ENCODE peak calls at places on chromosomes 13 and 19, in ten cellular contexts. U, C, L, T, P, E, Q, I, D and Y are unnamed samples.

GRCh38 chr19:15466851-15467733 is 2.7 kb upstream of the RASAL3 start:
- DNase-seq in D (no peak), P (no peak), C (no peak), Q (peak; percentile 67), E (no peak), I (no peak), L (no peak), U (no peak), T (peak; percentile 43), Y (no peak)

GRCh38 chr13:107767119-107767518 is 448.2 kb downstream of the LIG4 start:
- DNase-seq in I (no peak), U (no peak), Q (no peak), E (no peak), C (no peak), D (no peak), T (no peak), L (no peak), P (no peak), Y (no peak)

GRCh38 chr13:106797081-106797640 is 229.2 kb upstream of the ARGLU1 start:
- DNase-seq in C (no peak), T (no peak), P (no peak), E (no peak), U (no peak), L (no peak), I (no peak), D (no peak), Q (no peak), Y (no peak)

GRCh38 chr13:91922969-91923592 is 524.7 kb downstream of the GPC5 start:
- DNase-seq in P (no peak), L (no peak), Q (no peak), C (no peak), T (no peak), I (no peak), D (no peak), E (no peak), U (no peak), Y (no peak)

GRCh38 chr13:75219479-75220237 is 262.3 kb downstream of the TBC1D4 start:
- DNase-seq in L (peak; percentile 96), U (peak; percentile 38), Q (peak; percentile 80), P (peak; percentile 77), T (peak; percentile 57), C (peak; percentile 71), D (peak; percentile 92), I (peak; percentile 68), E (peak; percentile 69), Y (peak; percentile 67)

GRCh38 chr13:109275390-109275789 is 511.0 kb downstream of the IRS2 start:
- DNase-seq in L (no peak), T (no peak), C (no peak), Q (no peak), I (no peak), E (no peak), D (no peak), P (no peak), U (no peak), Y (no peak)

GRCh38 chr13:107600986-107601385 is 614.4 kb downstream of the LIG4 start:
- DNase-seq in E (no peak), C (no peak), Q (no peak), P (no peak), I (no peak), L (no peak), T (no peak), U (no peak), D (no peak), Y (no peak)

GRCh38 chr19:10120538-10121198 is 969 bp upstream of the EIF3G start:
- DNase-seq in U (no peak), Q (no peak), P (no peak), E (no peak), I (peak; percentile 59), L (no peak), C (peak; percentile 28), T (peak; percentile 92), D (no peak), Y (no peak)

DNA sequence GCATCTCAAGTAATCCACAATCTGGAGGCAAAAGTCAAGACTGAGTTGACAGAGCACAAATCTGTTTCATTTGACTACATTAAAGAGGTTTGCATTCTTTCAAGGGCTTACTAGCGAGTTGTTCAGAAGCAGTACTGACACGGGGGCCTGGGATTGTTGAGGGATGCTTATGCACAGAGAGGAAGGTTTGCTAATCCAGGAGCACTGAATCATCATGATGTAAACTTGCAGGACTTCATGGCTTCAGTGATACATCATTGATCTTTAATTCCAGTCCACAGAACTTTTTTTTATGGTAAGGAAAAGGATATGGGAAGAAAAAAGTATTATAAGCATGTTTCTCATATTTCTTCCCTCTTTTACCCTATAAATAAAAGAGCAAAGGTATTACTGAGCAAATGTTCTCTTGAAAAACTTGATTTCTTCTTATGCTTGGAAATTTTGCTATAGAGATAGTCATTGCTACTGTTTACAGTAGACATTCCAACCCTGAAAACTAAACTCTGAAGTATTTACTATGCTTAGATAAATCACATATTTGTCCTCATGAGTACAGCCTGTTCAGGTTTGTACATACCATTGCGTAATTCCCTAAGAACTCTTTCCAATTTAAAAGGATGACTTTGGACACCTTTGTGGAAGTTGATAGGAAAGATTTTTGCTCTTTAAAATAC is 65.8 kb upstream of the KPNA3 start:
- DNase-seq in E (no peak), D (no peak), I (no peak), Q (no peak), U (no peak), L (no peak), C (no peak), P (no peak), T (peak; percentile 99), Y (no peak)
- TF ChIP-seq POLR2A in E (no peak), D (no peak), I (no peak), Q (no peak), U (no peak), L (no peak), C (no peak), P (no peak), T (no peak), Y (no peak)

GRCh38 chr19:6556043-6556449 is 25.2 kb downstream of the TNFSF9 start:
- DNase-seq in L (no peak), D (no peak), C (no peak), Q (no peak), T (no peak), E (no peak), I (no peak), P (no peak), U (no peak), Y (no peak)

GRCh38 chr19:6551091-6551490 is 20.3 kb downstream of the TNFSF9 start:
- DNase-seq in U (no peak), D (no peak), P (no peak), L (no peak), Q (no peak), T (no peak), E (no peak), C (no peak), I (no peak), Y (no peak)

GRCh38 chr19:6556480-6556879 is 25.7 kb downstream of the TNFSF9 start:
- DNase-seq in I (no peak), D (no peak), Q (no peak), C (no peak), U (no peak), E (no peak), T (no peak), P (no peak), L (no peak), Y (no peak)

GRCh38 chr19:6551607-6552450 is 21.0 kb downstream of the TNFSF9 start:
- DNase-seq in T (no peak), I (no peak), Q (peak; percentile 68), P (peak; percentile 86), L (no peak), E (no peak), C (no peak), D (peak; percentile 42), U (no peak), Y (no peak)
- TF ChIP-seq POLR2A in T (no peak), I (no peak), Q (no peak), P (no peak), L (no peak), E (no peak), C (no peak), D (no peak), U (no peak), Y (no peak)

DNA sequence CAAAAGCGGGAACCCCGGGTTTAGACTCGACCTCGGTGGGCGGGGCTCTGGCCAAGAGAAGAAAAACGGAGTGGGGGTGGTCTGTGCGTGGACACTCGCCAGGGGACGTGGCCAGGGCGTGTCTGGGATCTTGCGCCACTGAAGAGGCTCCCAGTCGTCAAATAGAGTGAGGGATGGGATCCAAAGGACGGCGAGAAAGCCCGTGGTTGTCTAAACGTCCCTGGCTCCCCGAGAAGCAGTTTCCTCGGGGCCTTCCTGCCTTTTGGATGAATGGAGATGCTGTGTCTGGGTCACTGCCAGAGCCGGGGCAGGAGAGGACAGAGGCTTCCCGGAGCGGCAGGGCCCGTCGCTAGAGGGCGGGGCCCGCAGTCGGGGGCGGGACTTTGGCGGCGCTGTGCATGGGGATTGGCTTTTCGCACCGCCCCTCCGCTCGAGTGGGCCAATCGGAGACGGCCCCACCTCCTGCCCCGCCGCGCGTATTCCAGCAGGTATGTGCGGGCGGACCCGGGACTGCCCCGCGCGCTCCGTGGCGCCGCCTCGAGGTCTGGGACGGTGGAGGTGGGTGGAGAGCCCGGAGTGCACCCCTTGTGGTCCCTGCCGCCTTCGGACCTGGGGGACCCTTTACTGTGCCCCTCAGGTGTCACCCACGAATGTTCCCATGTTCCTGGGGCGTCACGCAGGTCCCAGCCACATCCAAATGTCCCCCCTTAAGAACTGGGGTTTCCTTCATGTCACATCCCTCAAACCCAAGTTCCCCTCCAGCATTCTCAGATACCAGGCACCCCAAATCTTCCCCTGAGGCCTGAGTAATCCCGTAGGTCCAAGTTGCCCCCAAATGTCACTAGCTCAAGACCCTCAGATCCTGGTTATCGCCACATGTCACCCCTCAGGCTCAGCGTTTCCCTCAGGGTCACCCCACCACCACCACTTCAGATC is 38.4 kb downstream of the ZSWIM4 start:
- DNase-seq in E (peak; percentile 93), D (peak; percentile 95), L (peak; percentile 99), T (peak; percentile 86), U (no peak), I (peak; percentile 82), Q (peak; percentile 97), C (peak; percentile 96), P (peak; percentile 98), Y (peak; percentile 92)
- TF ChIP-seq POLR2A in E (no peak), D (no peak), L (no peak), T (peak; percentile 78), U (no peak), I (no peak), Q (peak; percentile 27), C (no peak), P (peak; percentile 65), Y (peak; percentile 85)

GRCh38 chr13:87677043-87677333 is 5.8 kb downstream of the SLITRK5 start:
- DNase-seq in E (no peak), T (no peak), Q (no peak), U (no peak), L (peak; percentile 73), P (no peak), C (no peak), D (no peak), I (no peak), Y (no peak)

GRCh38 chr13:87677334-87678234 is 6.4 kb downstream of the SLITRK5 start:
- DNase-seq in E (no peak), L (peak; percentile 80), T (no peak), I (peak; percentile 51), Q (peak; percentile 44), C (no peak), U (no peak), D (no peak), P (no peak), Y (peak; percentile 15)

GRCh38 chr13:87675851-87676250 is 4.7 kb downstream of the SLITRK5 start:
- DNase-seq in I (no peak), L (no peak), Q (no peak), E (no peak), T (no peak), C (no peak), P (no peak), U (no peak), D (no peak), Y (no peak)

GRCh38 chr13:87678353-87678752 is 7.2 kb downstream of the SLITRK5 start:
- DNase-seq in T (no peak), U (no peak), I (no peak), C (no peak), Q (no peak), P (no peak), D (no peak), E (no peak), L (no peak), Y (no peak)

GRCh38 chr13:87676254-87677042 is 5.3 kb downstream of the SLITRK5 start:
- DNase-seq in P (no peak), Q (no peak), U (no peak), T (no peak), E (no peak), D (no peak), C (no peak), I (no peak), L (no peak), Y (no peak)
- TF ChIP-seq POLR2A in P (no peak), Q (no peak), U (no peak), T (no peak), E (no peak), D (no peak), C (no peak), I (no peak), L (no peak), Y (no peak)